ENCODE peak calls at places on chromosomes 6 and 20, in four cellular contexts. R is K562, I is HepG2, T is GM12878. Z is an unnamed sample.

GRCh38 chr20:59650418-59650817 is 46.1 kb downstream of the PHACTR3 start:
- DNase-seq in R (no peak), I (no peak), T (no peak), Z (no peak)

GRCh38 chr6:127547215-127547614 is 28.1 kb upstream of the MTCL3 start:
- DNase-seq in R (no peak), I (no peak), T (no peak), Z (no peak)

GRCh38 chr6:97215157-97215769 is 67.8 kb downstream of the MMS22L start:
- DNase-seq in R (peak; percentile 49), I (peak; percentile 26), T (no peak), Z (peak; percentile 12)

GRCh38 chr6:161105408-161105807 is 113.8 kb downstream of the MAP3K4 start:
- DNase-seq in R (no peak), I (no peak), T (no peak), Z (no peak)

GRCh38 chr6:77844822-77845221 is 192.0 kb downstream of the MEI4 start:
- DNase-seq in R (no peak), I (no peak), T (no peak), Z (no peak)

GRCh38 chr6:11323666-11324452 is 91.4 kb upstream of the NEDD9 start:
- DNase-seq in R (no peak), I (peak; percentile 86), T (peak; percentile 39), Z (no peak)

GRCh38 chr6:3438190-3439167 is 18.4 kb downstream of the SLC22A23 start:
- DNase-seq in R (no peak), I (peak; percentile 68), T (no peak), Z (no peak)

GRCh38 chr6:26594730-26595632 is 1.8 kb upstream of the ABT1 start:
- DNase-seq in R (peak; percentile 74), I (peak; percentile 58), T (no peak), Z (peak; percentile 80)

DNA sequence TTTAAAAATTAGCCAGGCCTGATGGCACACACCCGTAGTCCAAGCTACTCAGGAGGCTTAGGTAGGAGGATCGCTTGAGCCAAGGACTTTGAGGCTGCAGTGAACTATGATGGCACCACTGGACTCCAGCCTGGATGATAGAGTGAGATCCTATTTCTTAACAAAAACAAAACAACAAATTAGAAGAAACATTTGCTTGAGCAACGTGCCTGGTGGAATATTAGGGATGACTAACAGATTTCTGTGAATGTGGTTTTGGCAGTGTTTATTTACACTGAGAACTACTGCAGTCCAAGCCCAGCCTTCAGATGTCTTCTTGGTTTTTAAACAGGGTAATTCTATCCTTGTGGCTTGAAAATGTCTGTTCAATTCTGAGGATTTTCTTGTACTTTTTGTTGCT is 9.2 kb downstream of the PPP1R3G start:
- DNase-seq in R (no peak), I (no peak), T (no peak), Z (no peak)
- TF ChIP-seq ZBTB33 in R (no peak), I (no peak), T (no peak), Z (no peak)

DNA sequence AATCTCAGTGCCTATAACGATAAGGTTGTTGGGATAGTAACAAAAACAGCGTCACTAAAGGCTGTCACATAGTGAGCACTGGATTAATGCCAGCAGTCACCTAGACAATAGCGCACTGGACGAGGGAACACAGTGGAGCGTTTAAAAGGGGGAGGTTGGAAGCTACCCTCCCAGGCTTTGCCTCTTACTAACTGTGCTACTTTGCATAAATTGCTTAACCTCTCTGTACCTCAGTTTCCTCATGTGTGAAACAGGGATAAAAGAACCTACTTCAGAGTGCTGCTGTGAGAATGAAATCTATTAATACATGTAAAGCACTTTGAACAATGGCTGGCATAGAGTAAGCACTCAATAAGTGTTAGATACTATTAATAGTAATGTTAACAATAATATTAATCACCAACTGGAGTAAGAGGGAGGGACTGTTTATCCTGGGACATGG is 10.5 kb downstream of the BCL2L1 start:
- DNase-seq in R (peak; percentile 38), I (peak; percentile 62), T (no peak), Z (no peak)
- TF ChIP-seq CEBPB in R (no peak), I (no peak), T (no peak), Z (no peak)

DNA sequence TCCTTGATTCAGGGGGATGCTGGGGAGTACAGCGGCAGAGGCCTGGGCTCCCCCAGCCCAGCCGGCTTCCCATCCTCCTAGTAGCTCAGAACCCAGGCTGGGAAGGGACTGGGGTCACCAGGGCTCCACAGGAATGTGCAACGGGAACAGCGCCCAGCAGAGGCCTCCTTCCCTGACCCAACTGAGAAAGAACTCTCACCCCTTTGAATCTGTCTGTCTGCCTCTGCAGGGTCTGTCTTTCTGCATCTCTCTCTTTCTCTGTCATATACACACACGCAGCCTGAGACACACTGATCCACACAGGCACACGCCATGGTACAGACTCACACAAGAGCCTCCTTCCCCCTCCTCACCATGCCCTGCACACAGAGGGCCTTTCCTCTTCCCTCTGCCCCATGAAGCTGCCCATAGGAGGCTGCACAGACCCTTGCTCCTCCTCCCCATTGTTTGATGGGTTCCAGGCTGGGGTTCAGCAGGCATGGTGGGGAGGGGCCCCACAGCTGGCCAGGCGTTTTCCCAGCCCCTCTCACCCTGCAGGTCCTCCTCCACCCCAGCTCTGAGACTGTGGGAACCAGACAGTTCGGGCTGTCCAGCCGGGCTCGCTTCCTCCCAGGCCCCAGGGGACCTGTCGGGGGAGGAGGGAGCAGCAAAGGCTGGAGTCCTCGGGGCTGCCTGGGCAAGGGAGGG is 2.8 kb downstream of the FOXS1 start:
- DNase-seq in R (no peak), I (no peak), T (no peak), Z (no peak)
- TF ChIP-seq ZNF274 in R (no peak), I (no peak), T (no peak), Z (no peak)

DNA sequence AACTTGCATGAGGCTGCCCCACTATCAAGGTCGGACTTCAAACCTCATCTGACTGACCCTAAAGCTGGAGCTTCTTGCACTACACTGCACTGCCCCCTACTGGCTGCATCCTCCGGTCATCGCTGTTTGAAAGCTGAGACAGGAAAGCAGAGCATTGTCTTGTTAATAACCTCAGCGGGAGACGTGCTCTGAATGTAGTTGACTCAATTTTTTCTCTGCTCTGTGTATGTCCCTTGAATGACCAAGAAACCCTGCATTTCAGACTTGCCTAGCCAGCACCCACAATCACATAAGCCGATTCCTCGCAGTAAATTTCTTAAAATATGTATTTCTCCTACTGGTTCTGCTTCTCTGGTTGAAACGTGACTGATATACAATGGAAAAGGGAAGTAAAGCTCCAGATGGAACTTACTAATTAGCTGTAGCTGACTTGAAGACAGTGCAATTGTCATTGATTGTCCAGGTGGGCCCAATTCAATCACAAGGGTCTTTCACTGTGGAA is 27.8 kb downstream of the TCF21 start:
- DNase-seq in R (peak; percentile 69), I (peak; percentile 75), T (peak; percentile 35), Z (peak; percentile 85)
- TF ChIP-seq ZBTB33 in R (no peak), I (no peak), T (no peak), Z (no peak)

GRCh38 chr20:39129523-39129922 is 167.4 kb downstream of the DHX35 start:
- DNase-seq in R (no peak), I (no peak), T (no peak), Z (no peak)

GRCh38 chr20:39136145-39136544 is 174.0 kb downstream of the DHX35 start:
- DNase-seq in R (no peak), I (no peak), T (no peak), Z (no peak)

GRCh38 chr20:39132511-39132910 is 170.4 kb downstream of the DHX35 start:
- DNase-seq in R (no peak), I (no peak), T (no peak), Z (no peak)

GRCh38 chr20:39133205-39133604 is 171.1 kb downstream of the DHX35 start:
- DNase-seq in R (no peak), I (no peak), T (no peak), Z (no peak)

GRCh38 chr20:39132093-39132492 is 169.9 kb downstream of the DHX35 start:
- DNase-seq in R (no peak), I (no peak), T (no peak), Z (no peak)
- TF ChIP-seq CEBPB in R (no peak), I (no peak), T (no peak), Z (no peak)

DNA sequence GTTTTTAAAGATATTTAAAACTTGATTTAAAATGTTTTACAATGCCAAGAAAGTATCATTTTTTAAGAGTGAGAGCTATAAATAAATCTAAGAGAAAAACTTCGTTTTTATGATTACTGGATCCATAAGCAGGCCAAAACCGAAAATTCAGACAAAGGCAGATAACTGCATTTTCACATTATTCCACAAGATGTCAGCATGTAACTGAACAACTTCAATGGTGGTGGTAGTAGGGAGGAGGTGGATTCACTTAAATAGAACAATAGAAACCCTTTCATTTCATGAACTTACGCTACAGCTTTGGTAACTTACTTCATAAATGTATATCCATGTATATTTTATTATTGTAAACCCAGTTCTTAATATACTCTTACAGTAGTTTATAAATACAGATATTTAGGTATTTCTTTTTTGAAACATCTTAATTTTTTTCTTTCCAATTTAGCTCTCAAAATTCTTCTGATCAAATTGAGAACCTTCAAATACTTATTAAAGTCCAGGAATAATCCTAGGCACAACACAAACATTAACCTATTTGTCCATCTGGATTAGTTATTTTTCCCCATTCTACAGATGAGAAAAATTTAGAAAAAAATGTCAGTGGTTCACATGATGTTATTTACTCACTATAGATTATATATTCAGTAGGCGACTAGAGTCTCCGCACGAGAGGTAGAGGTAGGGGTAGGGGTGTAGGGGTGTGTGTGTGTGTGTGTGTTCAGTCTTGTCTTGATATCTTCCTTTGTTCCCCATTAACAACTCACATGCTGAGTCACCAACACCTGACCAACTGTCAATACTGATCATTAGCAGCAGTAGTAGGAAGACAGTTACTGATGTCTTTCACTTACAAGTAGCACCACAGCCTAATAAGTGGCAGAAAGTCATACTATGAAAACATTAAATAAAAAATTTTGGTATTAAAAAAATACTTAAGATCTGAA is 111.5 kb downstream of the ARHGAP18 start:
- DNase-seq in R (peak; percentile 67), I (peak; percentile 67), T (peak; percentile 76), Z (peak; percentile 72)
- TF ChIP-seq ZNF274 in R (no peak), I (no peak), T (no peak), Z (no peak)